ENCODE peak calls at places on chromosomes 6 and 20, in eight cellular contexts. E is AG09309, I is neural progenitor cell, K is NCI-H1092, W is NCI-H524 treated with DMSO at 0.1 percent for 48 hours, J is HuH-7.5, Z is anterior cingulate cortex, T is GM10248. D is an unnamed sample.

GRCh38 chr6:97195117-97195516 is 87.9 kb downstream of the MMS22L start:
- DNase-seq in E (no peak), I (no peak), K (no peak), W (peak; percentile 9), J (no peak), Z (no peak), T (no peak), D (no peak)

GRCh38 chr20:31677553-31678260 is 40.0 kb downstream of the COX4I2 start:
- DNase-seq in E (no peak), I (no peak), K (no peak), W (no peak), J (no peak), Z (no peak), T (no peak), D (no peak)

GRCh38 chr6:108581237-108581931 is 20.7 kb downstream of the FOXO3 start:
- DNase-seq in E (no peak), I (no peak), K (no peak), W (no peak), J (no peak), Z (no peak), T (no peak), D (no peak)

GRCh38 chr6:7110092-7110792 is 2.5 kb downstream of the RREB1 start:
- DNase-seq in E (no peak), I (no peak), K (no peak), W (no peak), J (no peak), Z (no peak), T (no peak), D (no peak)

GRCh38 chr6:157089851-157090250 is 233.5 kb downstream of the TMEM242 start:
- DNase-seq in E (no peak), I (peak; percentile 46), K (no peak), W (no peak), J (no peak), Z (no peak), T (no peak), D (no peak)

GRCh38 chr20:64219202-64219601 is 36.3 kb upstream of the PCMTD2 start:
- DNase-seq in E (no peak), I (no peak), K (no peak), W (no peak), J (no peak), Z (no peak), T (no peak), D (no peak)

GRCh38 chr6:144151010-144151727 is 852 bp downstream of the STX11 start:
- DNase-seq in E (no peak), I (peak; percentile 15), K (no peak), W (no peak), J (no peak), Z (no peak), T (peak; percentile 63), D (no peak)

GRCh38 chr6:38687043-38687353 is 15.9 kb downstream of the GLO1 start:
- DNase-seq in E (no peak), I (no peak), K (no peak), W (no peak), J (no peak), Z (no peak), T (no peak), D (no peak)

GRCh38 chr6:42113929-42114636 is 28.3 kb downstream of the C6orf132 start:
- DNase-seq in E (no peak), I (no peak), K (no peak), W (no peak), J (no peak), Z (no peak), T (no peak), D (no peak)

GRCh38 chr20:3226093-3226492 is 12.9 kb downstream of the SLC4A11 start:
- DNase-seq in E (no peak), I (no peak), K (no peak), W (no peak), J (no peak), Z (no peak), T (no peak), D (no peak)

D was measured in NCI-H187 treated with DMSO at 0.1 percent for 48 hours.